ENCODE peak calls at places on chromosome 6, in eight cellular contexts. One of them, this sample, is unnamed.
A peak's percentile ranks its signal among the peaks of the same experiment; 100 is the strongest.

GRCh38 chr6:150631283-150631981 is 31.7 kb downstream of the PLEKHG1 start:
- DNase-seq in fibroblast of pulmonary artery: no peak
- DNase-seq in NCI-H510A treated with DMSO at 0.1 percent for 48 hours: no peak
- DNase-seq in MM.1S: no peak
- DNase-seq in body of pancreas: no peak
- DNase-seq in NCI-H1048: no peak
- DNase-seq in HEK293T: no peak
- DNase-seq in foreskin melanocyte: no peak
- DNase-seq in this sample: peak; percentile 60

GRCh38 chr6:29834564-29835436 is 7.2 kb downstream of the HLA-G start:
- DNase-seq in fibroblast of pulmonary artery: peak; percentile 20
- DNase-seq in NCI-H510A treated with DMSO at 0.1 percent for 48 hours: no peak
- DNase-seq in MM.1S: no peak
- DNase-seq in body of pancreas: peak; percentile 49
- DNase-seq in NCI-H1048: no peak
- DNase-seq in HEK293T: peak; percentile 44
- DNase-seq in foreskin melanocyte: no peak
- DNase-seq in this sample: no peak

GRCh38 chr6:35663447-35664235 is 25.1 kb downstream of the FKBP5 start:
- DNase-seq in fibroblast of pulmonary artery: peak; percentile 68
- DNase-seq in NCI-H510A treated with DMSO at 0.1 percent for 48 hours: no peak
- DNase-seq in MM.1S: peak; percentile 42
- DNase-seq in body of pancreas: no peak
- DNase-seq in NCI-H1048: no peak
- DNase-seq in HEK293T: no peak
- DNase-seq in foreskin melanocyte: no peak
- DNase-seq in this sample: no peak

GRCh38 chr6:90249458-90249857 is 47.2 kb downstream of the BACH2 start:
- DNase-seq in fibroblast of pulmonary artery: no peak
- DNase-seq in NCI-H510A treated with DMSO at 0.1 percent for 48 hours: no peak
- DNase-seq in MM.1S: no peak
- DNase-seq in body of pancreas: no peak
- DNase-seq in NCI-H1048: no peak
- DNase-seq in HEK293T: no peak
- DNase-seq in foreskin melanocyte: no peak
- DNase-seq in this sample: no peak

GRCh38 chr6:125631165-125631564 is 118.3 kb upstream of the HEY2 start:
- DNase-seq in fibroblast of pulmonary artery: no peak
- DNase-seq in NCI-H510A treated with DMSO at 0.1 percent for 48 hours: no peak
- DNase-seq in MM.1S: no peak
- DNase-seq in body of pancreas: no peak
- DNase-seq in NCI-H1048: no peak
- DNase-seq in HEK293T: no peak
- DNase-seq in foreskin melanocyte: no peak
- DNase-seq in this sample: no peak

GRCh38 chr6:148535976-148536375 is 193.3 kb downstream of the SASH1 start:
- DNase-seq in fibroblast of pulmonary artery: no peak
- DNase-seq in NCI-H510A treated with DMSO at 0.1 percent for 48 hours: no peak
- DNase-seq in MM.1S: no peak
- DNase-seq in body of pancreas: no peak
- DNase-seq in NCI-H1048: no peak
- DNase-seq in HEK293T: no peak
- DNase-seq in foreskin melanocyte: no peak
- DNase-seq in this sample: no peak

GRCh38 chr6:136077834-136078576 is 172.1 kb downstream of the MTFR2 start:
- DNase-seq in fibroblast of pulmonary artery: peak; percentile 93
- DNase-seq in NCI-H510A treated with DMSO at 0.1 percent for 48 hours: no peak
- DNase-seq in MM.1S: no peak
- DNase-seq in body of pancreas: no peak
- DNase-seq in NCI-H1048: no peak
- DNase-seq in HEK293T: no peak
- DNase-seq in foreskin melanocyte: peak; percentile 11
- DNase-seq in this sample: no peak

GRCh38 chr6:90375681-90376439 is 79.2 kb upstream of the BACH2 start:
- DNase-seq in fibroblast of pulmonary artery: peak; percentile 24
- DNase-seq in NCI-H510A treated with DMSO at 0.1 percent for 48 hours: no peak
- DNase-seq in MM.1S: no peak
- DNase-seq in body of pancreas: no peak
- DNase-seq in NCI-H1048: no peak
- DNase-seq in HEK293T: no peak
- DNase-seq in foreskin melanocyte: peak; percentile 70
- DNase-seq in this sample: no peak

GRCh38 chr6:43927525-43928210 is 157.7 kb downstream of the VEGFA start:
- DNase-seq in fibroblast of pulmonary artery: no peak
- DNase-seq in NCI-H510A treated with DMSO at 0.1 percent for 48 hours: no peak
- DNase-seq in MM.1S: no peak
- DNase-seq in body of pancreas: no peak
- DNase-seq in NCI-H1048: no peak
- DNase-seq in HEK293T: no peak
- DNase-seq in foreskin melanocyte: no peak
- DNase-seq in this sample: no peak

GRCh38 chr6:4355241-4355640 is 219.9 kb upstream of the ECI2 start:
- DNase-seq in fibroblast of pulmonary artery: peak; percentile 87
- DNase-seq in NCI-H510A treated with DMSO at 0.1 percent for 48 hours: no peak
- DNase-seq in MM.1S: no peak
- DNase-seq in body of pancreas: no peak
- DNase-seq in NCI-H1048: no peak
- DNase-seq in HEK293T: no peak
- DNase-seq in foreskin melanocyte: no peak
- DNase-seq in this sample: peak; percentile 12

GRCh38 chr6:163620670-163621330 is 206.3 kb downstream of the QKI start:
- DNase-seq in fibroblast of pulmonary artery: no peak
- DNase-seq in NCI-H510A treated with DMSO at 0.1 percent for 48 hours: no peak
- DNase-seq in MM.1S: peak; percentile 39
- DNase-seq in body of pancreas: no peak
- DNase-seq in NCI-H1048: no peak
- DNase-seq in HEK293T: no peak
- DNase-seq in foreskin melanocyte: no peak
- DNase-seq in this sample: peak; percentile 27

GRCh38 chr6:89145461-89145961 is 344 bp upstream of the PM20D2 start:
- DNase-seq in fibroblast of pulmonary artery: peak; percentile 22
- DNase-seq in NCI-H510A treated with DMSO at 0.1 percent for 48 hours: peak; percentile 52
- DNase-seq in MM.1S: peak; percentile 78
- DNase-seq in body of pancreas: peak; percentile 24
- DNase-seq in NCI-H1048: no peak
- DNase-seq in HEK293T: peak; percentile 18
- DNase-seq in foreskin melanocyte: no peak
- DNase-seq in this sample: no peak

GRCh38 chr6:39428152-39428551 is 105.7 kb upstream of the KCNK16 start:
- DNase-seq in fibroblast of pulmonary artery: no peak
- DNase-seq in NCI-H510A treated with DMSO at 0.1 percent for 48 hours: no peak
- DNase-seq in MM.1S: no peak
- DNase-seq in body of pancreas: no peak
- DNase-seq in NCI-H1048: no peak
- DNase-seq in HEK293T: no peak
- DNase-seq in foreskin melanocyte: no peak
- DNase-seq in this sample: no peak

GRCh38 chr6:84280639-84281038 is 53.2 kb upstream of the CEP162 start:
- DNase-seq in fibroblast of pulmonary artery: no peak
- DNase-seq in NCI-H510A treated with DMSO at 0.1 percent for 48 hours: no peak
- DNase-seq in MM.1S: no peak
- DNase-seq in body of pancreas: no peak
- DNase-seq in NCI-H1048: no peak
- DNase-seq in HEK293T: no peak
- DNase-seq in foreskin melanocyte: no peak
- DNase-seq in this sample: no peak

GRCh38 chr6:21587925-21588811 is 5.4 kb upstream of the SOX4 start:
- DNase-seq in fibroblast of pulmonary artery: peak; percentile 57
- DNase-seq in NCI-H510A treated with DMSO at 0.1 percent for 48 hours: peak; percentile 82
- DNase-seq in MM.1S: peak; percentile 66
- DNase-seq in body of pancreas: peak; percentile 73
- DNase-seq in NCI-H1048: no peak
- DNase-seq in HEK293T: peak; percentile 25
- DNase-seq in foreskin melanocyte: peak; percentile 74
- DNase-seq in this sample: peak; percentile 49

GRCh38 chr6:3766219-3766618 is 14.7 kb upstream of the PXDC1 start:
- DNase-seq in fibroblast of pulmonary artery: no peak
- DNase-seq in NCI-H510A treated with DMSO at 0.1 percent for 48 hours: no peak
- DNase-seq in MM.1S: no peak
- DNase-seq in body of pancreas: no peak
- DNase-seq in NCI-H1048: no peak
- DNase-seq in HEK293T: no peak
- DNase-seq in foreskin melanocyte: peak; percentile 65
- DNase-seq in this sample: no peak

GRCh38 chr6:111984081-111984480 is 69.8 kb upstream of the CCN6 start:
- DNase-seq in fibroblast of pulmonary artery: no peak
- DNase-seq in NCI-H510A treated with DMSO at 0.1 percent for 48 hours: no peak
- DNase-seq in MM.1S: no peak
- DNase-seq in body of pancreas: no peak
- DNase-seq in NCI-H1048: no peak
- DNase-seq in HEK293T: no peak
- DNase-seq in foreskin melanocyte: no peak
- DNase-seq in this sample: no peak

GRCh38 chr6:119207973-119208725 is 129.7 kb upstream of the FAM184A start:
- DNase-seq in fibroblast of pulmonary artery: peak; percentile 55
- DNase-seq in NCI-H510A treated with DMSO at 0.1 percent for 48 hours: no peak
- DNase-seq in MM.1S: no peak
- DNase-seq in body of pancreas: no peak
- DNase-seq in NCI-H1048: no peak
- DNase-seq in HEK293T: no peak
- DNase-seq in foreskin melanocyte: peak; percentile 14
- DNase-seq in this sample: no peak

GRCh38 chr6:99349620-99350141 is at the start of gene FAXC:
- DNase-seq in fibroblast of pulmonary artery: peak; percentile 13
- DNase-seq in NCI-H510A treated with DMSO at 0.1 percent for 48 hours: peak; percentile 46
- DNase-seq in MM.1S: peak; percentile 43
- DNase-seq in body of pancreas: peak; percentile 85
- DNase-seq in NCI-H1048: peak; percentile 52
- DNase-seq in HEK293T: peak; percentile 66
- DNase-seq in foreskin melanocyte: no peak
- DNase-seq in this sample: peak; percentile 46

GRCh38 chr6:165404703-165405102 is 95.3 kb upstream of the C6orf118 start:
- DNase-seq in fibroblast of pulmonary artery: peak; percentile 24
- DNase-seq in NCI-H510A treated with DMSO at 0.1 percent for 48 hours: no peak
- DNase-seq in MM.1S: peak; percentile 15
- DNase-seq in body of pancreas: no peak
- DNase-seq in NCI-H1048: no peak
- DNase-seq in HEK293T: no peak
- DNase-seq in foreskin melanocyte: no peak
- DNase-seq in this sample: no peak

GRCh38 chr6:161272600-161273355 is 1.1 kb downstream of the AGPAT4 start:
- DNase-seq in fibroblast of pulmonary artery: peak; percentile 53
- DNase-seq in NCI-H510A treated with DMSO at 0.1 percent for 48 hours: no peak
- DNase-seq in MM.1S: no peak
- DNase-seq in body of pancreas: peak; percentile 51
- DNase-seq in NCI-H1048: no peak
- DNase-seq in HEK293T: peak; percentile 28
- DNase-seq in foreskin melanocyte: no peak
- DNase-seq in this sample: no peak

GRCh38 chr6:168158280-168158979 is 79.4 kb upstream of the FRMD1 start:
- DNase-seq in fibroblast of pulmonary artery: no peak
- DNase-seq in NCI-H510A treated with DMSO at 0.1 percent for 48 hours: peak; percentile 66
- DNase-seq in MM.1S: no peak
- DNase-seq in body of pancreas: no peak
- DNase-seq in NCI-H1048: no peak
- DNase-seq in HEK293T: no peak
- DNase-seq in foreskin melanocyte: peak; percentile 11
- DNase-seq in this sample: no peak

GRCh38 chr6:3210024-3210610 is 17.3 kb downstream of the TUBB2B start:
- DNase-seq in fibroblast of pulmonary artery: no peak
- DNase-seq in NCI-H510A treated with DMSO at 0.1 percent for 48 hours: no peak
- DNase-seq in MM.1S: no peak
- DNase-seq in body of pancreas: no peak
- DNase-seq in NCI-H1048: no peak
- DNase-seq in HEK293T: no peak
- DNase-seq in foreskin melanocyte: no peak
- DNase-seq in this sample: no peak

GRCh38 chr6:162710438-162710837 is 17.1 kb downstream of the PRKN start:
- DNase-seq in fibroblast of pulmonary artery: no peak
- DNase-seq in NCI-H510A treated with DMSO at 0.1 percent for 48 hours: no peak
- DNase-seq in MM.1S: no peak
- DNase-seq in body of pancreas: no peak
- DNase-seq in NCI-H1048: no peak
- DNase-seq in HEK293T: no peak
- DNase-seq in foreskin melanocyte: no peak
- DNase-seq in this sample: no peak

GRCh38 chr6:133394630-133395029 is 153.5 kb downstream of the EYA4 start:
- DNase-seq in fibroblast of pulmonary artery: no peak
- DNase-seq in NCI-H510A treated with DMSO at 0.1 percent for 48 hours: no peak
- DNase-seq in MM.1S: no peak
- DNase-seq in body of pancreas: no peak
- DNase-seq in NCI-H1048: no peak
- DNase-seq in HEK293T: no peak
- DNase-seq in foreskin melanocyte: no peak
- DNase-seq in this sample: no peak

GRCh38 chr6:32655311-32655710 is 11.1 kb downstream of the HLA-DQB1 start:
- DNase-seq in fibroblast of pulmonary artery: no peak
- DNase-seq in NCI-H510A treated with DMSO at 0.1 percent for 48 hours: no peak
- DNase-seq in MM.1S: no peak
- DNase-seq in body of pancreas: no peak
- DNase-seq in NCI-H1048: no peak
- DNase-seq in HEK293T: no peak
- DNase-seq in foreskin melanocyte: no peak
- DNase-seq in this sample: no peak

GRCh38 chr6:146590492-146590891 is 8.3 kb upstream of the ADGB start:
- DNase-seq in fibroblast of pulmonary artery: no peak
- DNase-seq in NCI-H510A treated with DMSO at 0.1 percent for 48 hours: no peak
- DNase-seq in MM.1S: no peak
- DNase-seq in body of pancreas: no peak
- DNase-seq in NCI-H1048: no peak
- DNase-seq in HEK293T: no peak
- DNase-seq in foreskin melanocyte: no peak
- DNase-seq in this sample: no peak

GRCh38 chr6:16129623-16130243 is 847 bp downstream of the MYLIP start:
- DNase-seq in fibroblast of pulmonary artery: peak; percentile 24
- DNase-seq in NCI-H510A treated with DMSO at 0.1 percent for 48 hours: peak; percentile 20
- DNase-seq in MM.1S: peak; percentile 27
- DNase-seq in body of pancreas: peak; percentile 55
- DNase-seq in NCI-H1048: no peak
- DNase-seq in HEK293T: no peak
- DNase-seq in foreskin melanocyte: peak; percentile 42
- DNase-seq in this sample: peak; percentile 54

GRCh38 chr6:108897371-108897770 is 49.1 kb downstream of the ARMC2 start:
- DNase-seq in fibroblast of pulmonary artery: peak; percentile 62
- DNase-seq in NCI-H510A treated with DMSO at 0.1 percent for 48 hours: peak; percentile 16
- DNase-seq in MM.1S: peak; percentile 42
- DNase-seq in body of pancreas: peak; percentile 69
- DNase-seq in NCI-H1048: no peak
- DNase-seq in HEK293T: no peak
- DNase-seq in foreskin melanocyte: no peak
- DNase-seq in this sample: peak; percentile 61

GRCh38 chr6:85428486-85428885 is 21.4 kb upstream of the NT5E start:
- DNase-seq in fibroblast of pulmonary artery: no peak
- DNase-seq in NCI-H510A treated with DMSO at 0.1 percent for 48 hours: no peak
- DNase-seq in MM.1S: no peak
- DNase-seq in body of pancreas: no peak
- DNase-seq in NCI-H1048: no peak
- DNase-seq in HEK293T: no peak
- DNase-seq in foreskin melanocyte: no peak
- DNase-seq in this sample: no peak

GRCh38 chr6:144349690-144350132 is 64.6 kb downstream of the UTRN start:
- DNase-seq in fibroblast of pulmonary artery: peak; percentile 90
- DNase-seq in NCI-H510A treated with DMSO at 0.1 percent for 48 hours: no peak
- DNase-seq in MM.1S: peak; percentile 49
- DNase-seq in body of pancreas: no peak
- DNase-seq in NCI-H1048: no peak
- DNase-seq in HEK293T: no peak
- DNase-seq in foreskin melanocyte: no peak
- DNase-seq in this sample: no peak

GRCh38 chr6:54194067-54194466 is 82.8 kb downstream of the MLIP start:
- DNase-seq in fibroblast of pulmonary artery: peak; percentile 54
- DNase-seq in NCI-H510A treated with DMSO at 0.1 percent for 48 hours: peak; percentile 31
- DNase-seq in MM.1S: no peak
- DNase-seq in body of pancreas: no peak
- DNase-seq in NCI-H1048: no peak
- DNase-seq in HEK293T: no peak
- DNase-seq in foreskin melanocyte: peak; percentile 23
- DNase-seq in this sample: no peak

GRCh38 chr6:43368517-43369160 is 808 bp downstream of the ZNF318 start:
- DNase-seq in fibroblast of pulmonary artery: peak; percentile 49
- DNase-seq in NCI-H510A treated with DMSO at 0.1 percent for 48 hours: peak; percentile 62
- DNase-seq in MM.1S: peak; percentile 23
- DNase-seq in body of pancreas: peak; percentile 54
- DNase-seq in NCI-H1048: no peak
- DNase-seq in HEK293T: peak; percentile 39
- DNase-seq in foreskin melanocyte: peak; percentile 25
- DNase-seq in this sample: peak; percentile 58

GRCh38 chr6:63923139-63923739 is 287.6 kb downstream of the PHF3 start:
- DNase-seq in fibroblast of pulmonary artery: peak; percentile 66
- DNase-seq in NCI-H510A treated with DMSO at 0.1 percent for 48 hours: peak; percentile 47
- DNase-seq in MM.1S: peak; percentile 60
- DNase-seq in body of pancreas: no peak
- DNase-seq in NCI-H1048: peak; percentile 8
- DNase-seq in HEK293T: peak; percentile 40
- DNase-seq in foreskin melanocyte: no peak
- DNase-seq in this sample: no peak